ENCODE peak calls at places on chromosome 21, in nine cellular contexts. X, V, Q, E, I, Z, M, P and B are unnamed samples.

GRCh38 chr21:26047279-26047967 is 123.1 kb downstream of the APP start:
- DNase-seq in X (peak), V (no peak), Q (no peak), E (no peak), I (no peak), Z (no peak), M (no peak), P (no peak), B (no peak)

GRCh38 chr21:41511858-41512257 is 3.9 kb upstream of the TMPRSS2 start:
- DNase-seq in X (no peak), V (no peak), Q (no peak), E (no peak), I (no peak), Z (no peak), M (no peak), P (no peak), B (no peak)

GRCh38 chr21:24259241-24259640 is 1348.0 kb downstream of the MRPL39 start:
- DNase-seq in X (no peak), V (no peak), Q (no peak), E (no peak), I (no peak), Z (no peak), M (no peak), P (no peak), B (no peak)

GRCh38 chr21:31798842-31799691 is 67.1 kb upstream of the SCAF4 start:
- DNase-seq in X (no peak), V (no peak), Q (no peak), E (peak), I (no peak), Z (no peak), M (no peak), P (no peak), B (no peak)

GRCh38 chr21:15706686-15707085 is 23.1 kb upstream of the USP25 start:
- DNase-seq in X (peak), V (no peak), Q (peak), E (peak), I (no peak), Z (no peak), M (no peak), P (peak), B (no peak)

GRCh38 chr21:17585875-17586450 is 26.7 kb downstream of the BTG3 start:
- DNase-seq in X (no peak), V (no peak), Q (peak), E (peak), I (no peak), Z (no peak), M (no peak), P (peak), B (no peak)

GRCh38 chr21:16213518-16213917 is 483.7 kb downstream of the USP25 start:
- DNase-seq in X (no peak), V (no peak), Q (no peak), E (no peak), I (no peak), Z (no peak), M (no peak), P (no peak), B (no peak)

GRCh38 chr21:15221799-15222386 is 157.1 kb upstream of the NRIP1 start:
- DNase-seq in X (no peak), V (peak), Q (peak), E (peak), I (no peak), Z (peak), M (peak), P (peak), B (peak)

GRCh38 chr21:41316641-41317392 is at the start of gene FAM3B:
- DNase-seq in X (no peak), V (peak), Q (no peak), E (no peak), I (peak), Z (no peak), M (no peak), P (no peak), B (no peak)

GRCh38 chr21:35002879-35003722 is 46.0 kb downstream of the RUNX1 start:
- DNase-seq in X (no peak), V (no peak), Q (peak), E (no peak), I (no peak), Z (no peak), M (no peak), P (no peak), B (no peak)

GRCh38 chr21:14850394-14850793 is 214.4 kb downstream of the NRIP1 start:
- DNase-seq in X (no peak), V (no peak), Q (peak), E (no peak), I (no peak), Z (no peak), M (no peak), P (no peak), B (no peak)

GRCh38 chr21:28148400-28149064 is 844.1 kb downstream of the LTN1 start:
- DNase-seq in X (no peak), V (no peak), Q (peak), E (no peak), I (no peak), Z (no peak), M (no peak), P (no peak), B (no peak)

GRCh38 chr21:24290151-24290833 is 1317.0 kb downstream of the MRPL39 start:
- DNase-seq in X (no peak), V (no peak), Q (no peak), E (no peak), I (no peak), Z (no peak), M (no peak), P (no peak), B (no peak)

GRCh38 chr21:26888931-26889330 is 43.7 kb upstream of the ADAMTS1 start:
- DNase-seq in X (no peak), V (no peak), Q (no peak), E (no peak), I (no peak), Z (no peak), M (no peak), P (no peak), B (no peak)

GRCh38 chr21:38661296-38662223 is 144.2 kb upstream of the ETS2 start:
- DNase-seq in X (peak), V (peak), Q (peak), E (no peak), I (peak), Z (peak), M (peak), P (peak), B (peak)

GRCh38 chr21:31346256-31346821 is 2.3 kb upstream of the TIAM1 start:
- DNase-seq in X (no peak), V (no peak), Q (no peak), E (no peak), I (no peak), Z (no peak), M (no peak), P (no peak), B (no peak)

GRCh38 chr21:35216966-35217365 is 167.9 kb upstream of the RUNX1 start:
- DNase-seq in X (no peak), V (no peak), Q (no peak), E (no peak), I (no peak), Z (no peak), M (no peak), P (no peak), B (no peak)

GRCh38 chr21:28100366-28100765 is 892.3 kb downstream of the LTN1 start:
- DNase-seq in X (no peak), V (no peak), Q (no peak), E (no peak), I (no peak), Z (no peak), M (no peak), P (no peak), B (no peak)

GRCh38 chr21:16308269-16308668 is 578.5 kb downstream of the USP25 start:
- DNase-seq in X (no peak), V (no peak), Q (peak), E (no peak), I (no peak), Z (no peak), M (no peak), P (no peak), B (no peak)

GRCh38 chr21:17461014-17461413 is 51.8 kb upstream of the CXADR start:
- DNase-seq in X (peak), V (no peak), Q (peak), E (peak), I (no peak), Z (no peak), M (no peak), P (peak), B (no peak)

GRCh38 chr21:14862794-14863720 is 201.7 kb downstream of the NRIP1 start:
- DNase-seq in X (no peak), V (no peak), Q (peak), E (no peak), I (no peak), Z (no peak), M (no peak), P (no peak), B (no peak)

GRCh38 chr21:16634522-16634914 is 878.3 kb upstream of the CXADR start:
- DNase-seq in X (no peak), V (no peak), Q (no peak), E (no peak), I (no peak), Z (no peak), M (no peak), P (no peak), B (no peak)

GRCh38 chr21:15421947-15422346 is 307.8 kb upstream of the USP25 start:
- DNase-seq in X (no peak), V (no peak), Q (no peak), E (peak), I (no peak), Z (no peak), M (no peak), P (no peak), B (no peak)

GRCh38 chr21:28822882-28823335 is 169.8 kb downstream of the LTN1 start:
- DNase-seq in X (peak), V (no peak), Q (peak), E (no peak), I (no peak), Z (no peak), M (no peak), P (no peak), B (no peak)

GRCh38 chr21:37547615-37547975 is 181.0 kb downstream of the DYRK1A start:
- DNase-seq in X (no peak), V (no peak), Q (no peak), E (no peak), I (no peak), Z (no peak), M (no peak), P (no peak), B (no peak)

GRCh38 chr21:30434033-30434631 is 4.1 kb downstream of the KRTAP13-4 start:
- DNase-seq in X (peak), V (no peak), Q (peak), E (peak), I (no peak), Z (no peak), M (no peak), P (peak), B (peak)

GRCh38 chr21:27155130-27155500 is 188.2 kb upstream of the ADAMTS5 start:
- DNase-seq in X (no peak), V (no peak), Q (no peak), E (no peak), I (no peak), Z (no peak), M (no peak), P (no peak), B (no peak)

GRCh38 chr21:14683021-14683420 is 136.9 kb upstream of the SAMSN1 start:
- DNase-seq in X (no peak), V (no peak), Q (no peak), E (no peak), I (no peak), Z (no peak), M (no peak), P (no peak), B (no peak)

GRCh38 chr21:33901421-33902288 is 13.9 kb downstream of the ATP5PO start:
- DNase-seq in X (peak), V (no peak), Q (peak), E (no peak), I (no peak), Z (peak), M (no peak), P (peak), B (peak)
- TF ChIP-seq CTCF in X (no peak), V (peak), Q (peak), E (peak), I (no peak), Z (peak), M (peak), P (peak), B (peak)

GRCh38 chr21:43718872-43719747 is at the start of gene PDXK:
- DNase-seq in X (peak), V (peak), Q (peak), E (peak), I (peak), Z (peak), M (peak), P (peak), B (peak)
- TF ChIP-seq CTCF in X (no peak), V (no peak), Q (no peak), E (peak), I (peak), Z (no peak), M (no peak), P (peak), B (no peak)

GRCh38 chr21:45763506-45763905 is 120.0 kb downstream of the PCBP3 start:
- DNase-seq in X (no peak), V (no peak), Q (no peak), E (no peak), I (no peak), Z (no peak), M (no peak), P (no peak), B (no peak)

GRCh38 chr21:45765375-45765774 is 121.8 kb downstream of the PCBP3 start:
- DNase-seq in X (no peak), V (no peak), Q (no peak), E (no peak), I (no peak), Z (no peak), M (no peak), P (no peak), B (no peak)

GRCh38 chr21:45766501-45766900 is 123.0 kb downstream of the PCBP3 start:
- DNase-seq in X (no peak), V (no peak), Q (no peak), E (no peak), I (no peak), Z (no peak), M (no peak), P (no peak), B (no peak)

GRCh38 chr21:45766055-45766454 is 122.5 kb downstream of the PCBP3 start:
- DNase-seq in X (no peak), V (no peak), Q (no peak), E (no peak), I (no peak), Z (no peak), M (no peak), P (no peak), B (no peak)

GRCh38 chr21:45764792-45765191 is 121.3 kb downstream of the PCBP3 start:
- DNase-seq in X (no peak), V (no peak), Q (no peak), E (no peak), I (no peak), Z (no peak), M (no peak), P (no peak), B (no peak)
- TF ChIP-seq CTCF in X (no peak), V (no peak), Q (no peak), E (no peak), I (no peak), Z (no peak), M (no peak), P (no peak), B (no peak)

GRCh38 chr21:43208561-43209332 is 39.9 kb downstream of the CRYAA start:
- DNase-seq in X (peak), V (peak), Q (no peak), E (no peak), I (no peak), Z (no peak), M (no peak), P (no peak), B (no peak)

GRCh38 chr21:43207868-43208267 is 39.1 kb downstream of the CRYAA start:
- DNase-seq in X (no peak), V (peak), Q (no peak), E (no peak), I (no peak), Z (no peak), M (no peak), P (no peak), B (no peak)

GRCh38 chr21:43210454-43211084 is 41.8 kb downstream of the CRYAA start:
- DNase-seq in X (peak), V (peak), Q (no peak), E (no peak), I (no peak), Z (no peak), M (no peak), P (no peak), B (no peak)

GRCh38 chr21:43209575-43210453 is 41.0 kb downstream of the CRYAA start:
- DNase-seq in X (peak), V (peak), Q (peak), E (peak), I (no peak), Z (peak), M (no peak), P (peak), B (no peak)

DNA sequence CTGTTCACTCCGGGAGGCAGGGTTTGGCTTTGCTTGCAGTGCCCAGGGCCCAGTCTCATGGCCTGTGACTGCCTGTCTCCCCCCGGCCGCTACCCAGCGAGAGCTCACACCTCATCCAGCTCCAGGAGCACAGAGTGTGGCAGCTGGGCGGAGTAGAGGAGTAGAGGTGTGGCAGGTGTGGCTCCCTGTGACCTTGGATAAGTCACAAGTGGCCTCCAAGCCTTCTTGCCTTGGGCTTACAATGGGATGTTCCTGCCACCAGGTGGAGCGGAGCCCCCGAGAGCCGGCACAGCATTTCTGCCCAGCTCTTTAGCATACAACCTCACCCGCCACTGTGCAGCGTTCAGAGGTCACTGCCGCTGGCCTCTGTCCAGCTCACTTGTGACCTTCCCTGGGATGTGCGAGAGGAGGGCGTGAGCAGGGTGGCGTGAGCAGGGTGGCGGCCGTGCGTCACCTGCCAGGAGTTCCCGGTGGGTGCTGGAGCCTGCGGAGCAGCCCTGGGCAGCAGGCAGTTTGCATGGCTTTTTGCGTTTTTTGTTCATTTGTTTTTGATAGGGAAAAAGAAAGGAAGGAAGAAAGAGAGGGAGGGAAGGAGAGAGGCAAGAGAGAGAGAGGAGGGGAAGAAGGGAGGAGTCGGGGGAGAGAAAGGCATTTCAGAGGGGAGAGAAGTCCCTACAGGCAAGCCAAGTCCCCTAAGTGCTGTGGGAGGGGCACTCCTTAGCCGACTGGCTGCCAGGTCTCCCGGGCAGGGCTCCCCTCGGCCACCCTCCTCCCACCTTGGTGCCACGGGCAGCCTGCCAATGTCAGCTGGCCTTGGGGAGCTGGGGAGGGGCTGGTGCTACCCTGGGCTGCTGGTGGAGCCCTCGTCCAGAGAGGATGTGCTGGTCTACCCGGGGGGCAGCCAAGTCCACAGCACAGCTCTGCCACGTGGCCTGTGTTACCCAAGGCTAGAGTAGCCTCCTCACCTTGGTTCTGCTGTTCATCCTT is 42.6 kb downstream of the CRYAA start:
- DNase-seq in X (peak), V (peak), Q (peak), E (no peak), I (no peak), Z (peak), M (peak), P (no peak), B (peak)
- TF ChIP-seq CTCF in X (no peak), V (peak), Q (peak), E (no peak), I (no peak), Z (peak), M (peak), P (no peak), B (peak)

GRCh38 chr21:36385909-36386642 is 884 bp downstream of the CHAF1B start:
- DNase-seq in X (no peak), V (no peak), Q (peak), E (no peak), I (no peak), Z (no peak), M (no peak), P (no peak), B (no peak)
- TF ChIP-seq CTCF in X (no peak), V (no peak), Q (no peak), E (no peak), I (no peak), Z (no peak), M (no peak), P (no peak), B (no peak)

GRCh38 chr21:39710866-39711265 is 34.1 kb upstream of the IGSF5 start:
- DNase-seq in X (no peak), V (no peak), Q (no peak), E (no peak), I (no peak), Z (no peak), M (no peak), P (no peak), B (no peak)

GRCh38 chr21:39715804-39716397 is 29.1 kb upstream of the IGSF5 start:
- DNase-seq in X (peak), V (no peak), Q (peak), E (peak), I (no peak), Z (peak), M (peak), P (peak), B (peak)

GRCh38 chr21:39713905-39714304 is 31.1 kb upstream of the IGSF5 start:
- DNase-seq in X (no peak), V (no peak), Q (no peak), E (no peak), I (no peak), Z (no peak), M (no peak), P (no peak), B (no peak)

GRCh38 chr21:39714331-39714730 is 30.7 kb upstream of the IGSF5 start:
- DNase-seq in X (no peak), V (no peak), Q (no peak), E (no peak), I (no peak), Z (no peak), M (no peak), P (no peak), B (no peak)

DNA sequence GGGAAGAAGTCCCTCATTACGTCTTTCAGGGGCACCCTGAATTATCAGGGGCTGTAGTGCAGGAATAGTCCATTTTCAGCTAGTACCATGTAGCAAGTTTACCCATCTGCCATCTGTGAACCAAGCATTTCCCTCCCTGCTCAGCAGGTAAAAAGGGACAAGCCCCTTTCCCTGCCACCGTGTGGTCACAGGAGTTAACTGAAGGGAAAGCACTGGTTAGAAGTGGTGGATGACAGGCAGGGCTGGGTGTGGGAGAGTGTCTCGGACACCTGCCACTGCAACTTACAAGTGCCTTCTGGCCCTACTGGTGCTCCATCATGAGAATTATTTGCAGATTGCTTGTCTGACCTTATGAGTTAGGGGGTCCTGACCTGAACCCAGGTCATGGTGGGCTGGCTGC is 32.0 kb upstream of the IGSF5 start:
- DNase-seq in X (no peak), V (no peak), Q (no peak), E (no peak), I (no peak), Z (no peak), M (no peak), P (peak), B (no peak)
- TF ChIP-seq CTCF in X (no peak), V (no peak), Q (no peak), E (no peak), I (no peak), Z (no peak), M (no peak), P (no peak), B (peak)